ENCODE peak calls at places on chromosomes 13 and 19, in six cellular contexts. E is mesenchymal stem cell, P is IMR-90, L is neuronal stem cell, Y is H1, C is trophoblast cell. B is an unnamed sample.

GRCh38 chr19:35908977-35909683 is 1.0 kb upstream of the TYROBP start:
- DNase-seq in E (no peak), P (no peak), L (no peak), Y (no peak), C (peak), B (no peak)

GRCh38 chr19:15479391-15480345 is at the start of gene PGLYRP2:
- DNase-seq in E (no peak), P (no peak), L (no peak), Y (no peak), C (no peak), B (peak)

GRCh38 chr13:45928843-45929242 is 77.3 kb upstream of the SIAH3 start:
- DNase-seq in E (no peak), P (no peak), L (no peak), Y (no peak), C (no peak), B (no peak)

GRCh38 chr19:42048992-42049391 is 21.0 kb downstream of the GRIK5 start:
- DNase-seq in E (peak), P (no peak), L (no peak), Y (no peak), C (no peak), B (no peak)

GRCh38 chr13:112803422-112803821 is 113.6 kb downstream of the ATP11A start:
- DNase-seq in E (no peak), P (no peak), L (no peak), Y (no peak), C (peak), B (no peak)

GRCh38 chr19:2604747-2605329 is 97.7 kb downstream of the GNG7 start:
- DNase-seq in E (no peak), P (no peak), L (no peak), Y (no peak), C (no peak), B (no peak)

GRCh38 chr13:21139374-21139773 is 37.0 kb downstream of the SKA3 start:
- DNase-seq in E (no peak), P (no peak), L (no peak), Y (no peak), C (no peak), B (no peak)

GRCh38 chr13:80141114-80141849 is 199.6 kb downstream of the SPRY2 start:
- DNase-seq in E (peak), P (peak), L (no peak), Y (no peak), C (no peak), B (no peak)

GRCh38 chr19:15299568-15300409 is 32.5 kb downstream of the BRD4 start:
- DNase-seq in E (peak), P (peak), L (no peak), Y (no peak), C (peak), B (no peak)

GRCh38 chr13:32142956-32143375 is 111.4 kb downstream of the FRY start:
- DNase-seq in E (peak), P (peak), L (no peak), Y (no peak), C (peak), B (peak)

GRCh38 chr13:101447852-101448251 is 4.6 kb upstream of the ITGBL1 start:
- DNase-seq in E (peak), P (peak), L (no peak), Y (no peak), C (no peak), B (no peak)

GRCh38 chr19:831407-832369 is 4.1 kb downstream of the AZU1 start:
- DNase-seq in E (no peak), P (no peak), L (no peak), Y (no peak), C (no peak), B (no peak)

GRCh38 chr13:35379663-35380062 is 96.8 kb downstream of the MAB21L1 start:
- DNase-seq in E (no peak), P (no peak), L (no peak), Y (no peak), C (no peak), B (no peak)

GRCh38 chr13:37326319-37326718 is 220.9 kb upstream of the CSNK1A1L start:
- DNase-seq in E (peak), P (peak), L (no peak), Y (no peak), C (no peak), B (no peak)

DNA sequence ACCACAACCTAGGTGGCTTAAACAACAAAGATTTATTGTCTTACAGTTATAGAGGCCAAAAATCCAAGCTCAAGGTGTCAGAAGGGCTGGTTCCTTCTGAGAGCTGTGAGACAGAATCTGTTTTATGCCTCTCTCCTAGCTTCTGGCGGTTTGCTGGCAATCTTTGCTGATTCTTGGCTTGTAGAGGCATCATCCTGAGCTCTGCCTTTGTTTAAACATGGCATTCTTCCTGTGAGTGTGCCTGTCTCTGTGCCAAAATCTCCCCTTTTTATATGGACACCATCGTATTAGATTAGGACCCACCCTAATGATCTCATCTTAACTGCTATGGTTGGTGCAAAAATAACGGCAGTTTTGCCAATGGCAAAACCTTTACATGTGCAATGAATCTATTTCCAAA is 169.1 kb downstream of the CACNA1A start:
- DNase-seq in E (no peak), P (no peak), L (no peak), Y (no peak), C (no peak), B (no peak)
- H4K91ac ChIP-seq in E (no peak), P (no peak), L (no peak), Y (no peak), C (no peak), B (no peak)

GRCh38 chr19:29992233-29992867 is 50.3 kb downstream of the URI1 start:
- DNase-seq in E (no peak), P (no peak), L (no peak), Y (no peak), C (no peak), B (no peak)
- H4K91ac ChIP-seq in E (no peak), P (no peak), L (no peak), Y (no peak), C (no peak), B (no peak)

DNA sequence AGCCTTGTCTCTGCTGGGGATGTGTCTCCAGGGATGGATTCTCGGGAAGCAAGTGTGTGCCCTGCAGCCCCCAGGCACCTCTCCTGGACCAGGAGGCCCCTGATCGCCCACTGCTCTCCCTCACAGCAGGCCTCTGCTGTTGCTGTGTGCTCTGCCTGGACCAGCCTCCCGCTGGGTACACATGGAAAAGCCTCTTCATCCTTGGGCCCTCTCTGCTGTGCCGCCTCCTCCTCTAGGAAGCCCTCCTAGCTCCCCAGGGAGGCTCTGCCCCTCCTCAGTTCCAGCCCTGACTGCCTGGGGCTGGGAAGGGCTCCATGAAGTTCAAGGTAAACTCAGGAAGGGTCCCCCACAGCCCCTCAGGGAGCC is 12.0 kb downstream of the NDUFA11 start:
- DNase-seq in E (no peak), P (no peak), L (no peak), Y (no peak), C (no peak), B (no peak)
- H4K91ac ChIP-seq in E (no peak), P (no peak), L (no peak), Y (no peak), C (no peak), B (no peak)

GRCh38 chr13:66301482-66301881 is 928.7 kb downstream of the PCDH9 start:
- DNase-seq in E (no peak), P (no peak), L (no peak), Y (no peak), C (no peak), B (no peak)

GRCh38 chr13:66296328-66296727 is 933.8 kb downstream of the PCDH9 start:
- DNase-seq in E (no peak), P (no peak), L (no peak), Y (no peak), C (no peak), B (no peak)

DNA sequence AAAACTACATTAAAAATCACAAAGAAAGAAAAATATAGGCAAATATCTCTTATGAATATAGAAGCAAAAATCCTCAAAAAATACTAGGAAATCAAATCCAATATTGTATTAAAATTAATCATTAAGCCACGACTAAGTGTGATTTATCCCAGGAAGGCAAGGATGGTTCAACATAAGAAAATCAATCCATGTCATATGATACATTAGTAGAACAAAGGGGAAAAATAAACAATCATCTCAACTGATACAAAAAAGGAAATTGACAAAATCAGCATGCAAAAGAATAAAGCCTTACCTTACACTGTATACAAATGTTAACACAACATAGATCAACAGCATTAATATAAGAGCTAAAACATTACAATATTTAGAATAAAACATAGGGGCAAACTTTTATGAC is 933.3 kb downstream of the PCDH9 start:
- DNase-seq in E (no peak), P (no peak), L (no peak), Y (no peak), C (no peak), B (no peak)
- H4K91ac ChIP-seq in E (no peak), P (no peak), L (no peak), Y (no peak), C (no peak), B (no peak)

GRCh38 chr19:16919496-16919895 is 30.7 kb downstream of the F2RL3 start:
- DNase-seq in E (no peak), P (no peak), L (no peak), Y (no peak), C (no peak), B (no peak)
- H4K91ac ChIP-seq in E (no peak), P (no peak), L (no peak), Y (no peak), C (no peak), B (no peak)

DNA sequence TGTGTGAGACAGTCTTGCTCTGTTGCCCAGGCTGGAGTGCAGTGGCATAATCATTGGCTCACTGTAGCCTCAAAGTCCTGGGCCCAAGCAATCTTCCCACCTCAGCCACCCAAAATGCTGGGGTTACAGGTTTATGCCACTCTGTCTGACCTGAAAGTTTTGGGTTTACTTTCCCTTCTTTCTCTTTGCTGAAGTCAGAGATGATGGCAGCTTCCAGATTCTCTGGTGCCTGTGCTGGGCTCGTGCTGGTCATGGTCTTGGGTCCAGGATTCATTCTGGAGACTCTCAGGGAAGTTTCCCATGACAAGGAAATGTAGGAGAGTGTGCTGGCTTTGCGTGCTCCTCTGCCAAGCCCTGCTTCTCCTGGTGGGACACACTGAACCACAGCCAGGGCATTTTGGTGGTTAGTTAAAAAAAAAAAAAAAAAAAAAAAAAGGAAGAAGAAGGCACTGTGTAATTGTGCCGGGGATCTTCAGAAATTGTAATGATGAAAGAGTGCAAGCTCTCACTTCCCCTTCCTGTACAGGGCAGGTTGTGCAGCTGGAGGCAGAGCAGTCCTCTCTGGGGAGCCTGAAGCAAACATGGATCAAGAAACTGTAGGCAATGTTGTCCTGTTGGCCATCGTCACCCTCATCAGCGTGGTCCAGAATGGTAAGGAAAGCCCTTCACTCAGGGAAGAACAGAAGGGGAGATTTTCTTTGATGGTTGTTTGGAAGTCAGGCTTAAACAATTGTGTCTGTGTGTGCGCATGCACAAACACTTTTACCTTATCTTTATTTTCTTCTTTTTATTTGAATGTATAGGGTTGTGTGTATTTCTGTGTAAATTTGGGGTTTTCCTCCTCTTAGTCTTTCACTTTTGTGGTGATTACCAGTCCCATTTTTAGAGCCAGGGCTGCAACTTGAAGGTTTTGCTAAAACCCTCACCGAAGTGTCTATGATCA is at the start of gene ALOX5AP:
- DNase-seq in E (no peak), P (no peak), L (no peak), Y (no peak), C (no peak), B (no peak)
- H4K91ac ChIP-seq in E (no peak), P (peak), L (no peak), Y (no peak), C (peak), B (no peak)

GRCh38 chr13:98298599-98298998 is 121.5 kb upstream of the RNF113B start:
- DNase-seq in E (no peak), P (no peak), L (no peak), Y (no peak), C (peak), B (no peak)
- H4K91ac ChIP-seq in E (no peak), P (peak), L (no peak), Y (no peak), C (no peak), B (no peak)

GRCh38 chr13:111256458-111256857 is 64.0 kb upstream of the TEX29 start:
- DNase-seq in E (no peak), P (no peak), L (no peak), Y (peak), C (no peak), B (no peak)

GRCh38 chr13:111255228-111255790 is 65.1 kb upstream of the TEX29 start:
- DNase-seq in E (no peak), P (no peak), L (no peak), Y (peak), C (no peak), B (no peak)

GRCh38 chr13:111258637-111259036 is 61.8 kb upstream of the TEX29 start:
- DNase-seq in E (no peak), P (no peak), L (no peak), Y (peak), C (no peak), B (no peak)

GRCh38 chr13:111259058-111259457 is 61.4 kb upstream of the TEX29 start:
- DNase-seq in E (no peak), P (no peak), L (no peak), Y (peak), C (no peak), B (no peak)

GRCh38 chr13:111256946-111257345 is 63.5 kb upstream of the TEX29 start:
- DNase-seq in E (no peak), P (no peak), L (no peak), Y (no peak), C (no peak), B (no peak)
- H4K91ac ChIP-seq in E (no peak), P (no peak), L (no peak), Y (no peak), C (no peak), B (no peak)